ENCODE peak calls at places on chromosomes 7 and 10, in eight cellular contexts. A, U, B, N, H, J, O and L are unnamed samples.

GRCh38 chr10:117616179-117616578 is 73.6 kb downstream of the EMX2 start:
- DNase-seq in H (no peak), O (no peak), B (no peak), A (no peak), N (no peak), U (no peak), J (no peak), L (no peak)

GRCh38 chr10:23432161-23432560 is 6.7 kb upstream of the OTUD1 start:
- DNase-seq in H (no peak), A (no peak), O (no peak), J (no peak), N (no peak), U (peak), B (no peak), L (no peak)

GRCh38 chr7:39609084-39609461 is 14.3 kb upstream of the RALA start:
- DNase-seq in N (no peak), J (no peak), H (peak), U (peak), A (no peak), O (no peak), B (no peak), L (no peak)

GRCh38 chr10:48572414-48572813 is 32.5 kb downstream of the ARHGAP22 start:
- DNase-seq in N (peak), O (no peak), J (no peak), A (no peak), H (no peak), U (no peak), B (no peak), L (no peak)

GRCh38 chr10:79073784-79074432 is 5.1 kb downstream of the ZMIZ1 start:
- DNase-seq in J (no peak), B (peak), O (no peak), A (no peak), U (peak), H (no peak), N (no peak), L (no peak)

GRCh38 chr10:121078672-121079102 is 227.5 kb downstream of the WDR11 start:
- DNase-seq in B (no peak), U (peak), O (peak), J (no peak), A (no peak), N (no peak), H (no peak), L (no peak)

GRCh38 chr10:83301732-83302131 is 837.6 kb upstream of the GHITM start:
- DNase-seq in B (no peak), A (no peak), J (no peak), N (no peak), H (no peak), O (no peak), U (no peak), L (no peak)

GRCh38 chr10:11698691-11699545 is 43.3 kb upstream of the ECHDC3 start:
- DNase-seq in A (no peak), O (no peak), N (no peak), J (no peak), B (no peak), U (no peak), H (no peak), L (no peak)

GRCh38 chr10:50624866-50625491 is 1.2 kb upstream of the SGMS1 start:
- DNase-seq in J (peak), A (peak), U (peak), B (no peak), O (peak), H (peak), N (no peak), L (peak)

GRCh38 chr7:47474937-47475879 is 106.7 kb downstream of the TNS3 start:
- DNase-seq in H (peak), A (peak), U (peak), N (peak), J (peak), O (peak), B (peak), L (peak)

GRCh38 chr7:34327681-34328080 is 330.3 kb upstream of the NPSR1 start:
- DNase-seq in J (no peak), U (no peak), N (no peak), O (no peak), B (no peak), H (no peak), A (no peak), L (no peak)

GRCh38 chr7:143013897-143014296 is 13.0 kb downstream of the OR9A2 start:
- DNase-seq in A (no peak), N (peak), H (peak), U (peak), O (no peak), B (no peak), J (no peak), L (no peak)

GRCh38 chr7:140127360-140128127 is 49.2 kb downstream of the KDM7A start:
- DNase-seq in J (no peak), H (no peak), B (no peak), A (no peak), O (no peak), U (no peak), N (no peak), L (no peak)

GRCh38 chr7:55657654-55658053 is 85.4 kb upstream of the VOPP1 start:
- DNase-seq in A (no peak), O (peak), N (no peak), H (no peak), J (no peak), B (no peak), U (no peak), L (no peak)